ENCODE peak calls at places on chromosomes 7 and 10, in seven cellular contexts. Z, A, I, T, V, X and B are unnamed samples.
A peak's percentile ranks its signal among the peaks of the same experiment; 100 is the strongest.

GRCh38 chr10:104293021-104293420 is 24.0 kb downstream of the GSTO2 start:
- DNase-seq in Z (no peak), A (no peak), I (no peak), T (no peak), V (no peak), X (no peak), B (no peak)

GRCh38 chr10:96919785-96920425 is 87.8 kb downstream of the LCOR start:
- DNase-seq in Z (no peak), A (no peak), I (peak; percentile 23), T (no peak), V (no peak), X (no peak), B (no peak)

GRCh38 chr7:139358541-139359365 is 941 bp upstream of the LUC7L2 start:
- DNase-seq in Z (peak; percentile 40), A (no peak), I (no peak), T (peak; percentile 68), V (no peak), X (no peak), B (peak; percentile 33)

GRCh38 chr7:150781961-150782360 is 18.2 kb downstream of the TMEM176B start:
- DNase-seq in Z (no peak), A (no peak), I (no peak), T (no peak), V (no peak), X (no peak), B (no peak)

GRCh38 chr7:116526897-116527296 is 2.1 kb downstream of the CAV1 start:
- DNase-seq in Z (no peak), A (no peak), I (no peak), T (no peak), V (no peak), X (no peak), B (no peak)

GRCh38 chr10:24440817-24441790 is 232.2 kb downstream of the KIAA1217 start:
- DNase-seq in Z (no peak), A (no peak), I (no peak), T (no peak), V (no peak), X (no peak), B (no peak)

GRCh38 chr10:48251152-48251524 is 23.4 kb downstream of the FRMPD2 start:
- DNase-seq in Z (no peak), A (no peak), I (no peak), T (no peak), V (peak; percentile 37), X (peak; percentile 4), B (no peak)

GRCh38 chr10:127117125-127117524 is 79.3 kb downstream of the INSYN2A start:
- DNase-seq in Z (no peak), A (peak; percentile 35), I (no peak), T (no peak), V (peak; percentile 86), X (peak; percentile 12), B (no peak)

GRCh38 chr7:14960686-14961085 is 58.1 kb upstream of the DGKB start:
- DNase-seq in Z (no peak), A (no peak), I (no peak), T (peak; percentile 4), V (no peak), X (no peak), B (no peak)

GRCh38 chr10:43125274-43125845 is 12.9 kb upstream of the CSGALNACT2 start:
- DNase-seq in Z (no peak), A (no peak), I (no peak), T (no peak), V (peak; percentile 30), X (no peak), B (no peak)

GRCh38 chr10:43124574-43125273 is 13.5 kb upstream of the CSGALNACT2 start:
- DNase-seq in Z (no peak), A (no peak), I (no peak), T (no peak), V (peak; percentile 23), X (no peak), B (no peak)

GRCh38 chr10:43122096-43122495 is 16.1 kb upstream of the CSGALNACT2 start:
- DNase-seq in Z (no peak), A (no peak), I (no peak), T (no peak), V (no peak), X (no peak), B (no peak)

GRCh38 chr10:43124094-43124521 is 14.1 kb upstream of the CSGALNACT2 start:
- DNase-seq in Z (no peak), A (no peak), I (no peak), T (no peak), V (peak; percentile 16), X (no peak), B (no peak)

DNA sequence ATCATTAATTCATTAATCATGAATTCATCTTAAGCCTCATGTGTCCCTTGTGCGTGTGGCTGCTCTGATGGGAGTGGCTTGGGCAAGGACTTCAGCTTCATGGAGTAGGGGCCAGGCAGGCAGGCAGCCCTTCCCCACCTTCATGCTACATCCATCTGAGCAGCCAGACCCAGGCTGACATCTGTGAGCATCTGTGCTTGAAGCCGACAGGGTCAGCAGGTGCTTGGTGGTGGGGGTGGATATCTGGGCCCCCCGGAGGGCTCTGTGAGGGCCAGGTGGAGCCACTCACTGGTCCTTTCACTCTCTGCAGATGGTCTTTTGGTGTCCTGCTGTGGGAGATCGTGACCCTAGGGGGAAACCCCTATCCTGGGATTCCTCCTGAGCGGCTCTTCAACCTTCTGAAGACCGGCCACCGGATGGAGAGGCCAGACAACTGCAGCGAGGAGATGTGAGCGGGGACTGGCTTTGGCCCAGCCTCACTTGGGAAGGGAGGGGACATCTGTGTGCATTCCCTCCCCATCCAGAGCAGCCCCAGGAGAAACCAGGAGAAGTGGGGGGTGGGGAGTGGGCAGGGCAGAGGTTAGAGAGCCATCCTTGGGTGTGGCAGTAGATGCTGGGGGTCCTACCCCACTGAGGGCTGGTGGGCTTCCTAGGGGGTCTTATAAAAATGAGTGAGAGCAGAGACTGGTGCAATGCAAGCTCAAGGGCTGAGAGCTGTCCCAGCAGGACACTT is 14.7 kb upstream of the CSGALNACT2 start:
- DNase-seq in Z (no peak), A (no peak), I (no peak), T (no peak), V (peak; percentile 32), X (no peak), B (no peak)
- TF ChIP-seq SIN3A in Z (no peak), A (no peak), I (no peak), T (no peak), V (no peak), X (no peak), B (no peak)

GRCh38 chr10:71770255-71770654 is 3.1 kb downstream of the VSIR start:
- DNase-seq in Z (no peak), A (no peak), I (no peak), T (no peak), V (no peak), X (no peak), B (no peak)

GRCh38 chr10:71771204-71771603 is 2.1 kb downstream of the VSIR start:
- DNase-seq in Z (no peak), A (no peak), I (no peak), T (no peak), V (no peak), X (no peak), B (no peak)

GRCh38 chr10:71769279-71769823 is 4.0 kb downstream of the VSIR start:
- DNase-seq in Z (no peak), A (no peak), I (peak; percentile 80), T (no peak), V (no peak), X (no peak), B (no peak)

GRCh38 chr10:71771821-71772617 is 1.3 kb downstream of the VSIR start:
- DNase-seq in Z (peak; percentile 79), A (peak; percentile 67), I (no peak), T (no peak), V (no peak), X (no peak), B (no peak)

DNA sequence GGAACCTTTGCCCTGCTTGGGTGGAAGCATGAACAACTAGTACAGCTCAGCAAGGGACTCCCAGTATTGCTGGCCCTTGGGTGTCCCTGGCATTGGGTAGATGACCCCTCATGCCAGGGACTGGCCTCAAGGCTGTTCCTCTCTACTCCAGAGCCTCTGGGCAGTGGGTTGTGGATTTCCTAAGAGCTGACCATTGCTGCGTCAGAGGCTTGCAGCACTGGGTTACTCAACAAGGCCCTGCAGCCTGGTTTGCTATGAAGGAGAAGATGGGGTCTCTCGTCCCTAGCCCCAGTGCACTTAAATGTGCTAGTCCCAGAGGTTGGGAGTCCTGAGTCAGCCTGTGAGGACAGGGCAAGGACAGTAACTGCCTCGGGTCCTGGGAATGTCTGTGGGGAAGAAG is 2.5 kb downstream of the VSIR start:
- DNase-seq in Z (no peak), A (no peak), I (no peak), T (no peak), V (no peak), X (no peak), B (no peak)
- H3K4me3 ChIP-seq in Z (no peak overlapping the region), A (no peak overlapping the region), I (no peak overlapping the region), T (no peak overlapping the region), V (no peak overlapping the region), X (no peak overlapping the region), B (no peak overlapping the region)

GRCh38 chr10:119680668-119681070 is 29.5 kb downstream of the BAG3 start:
- DNase-seq in Z (no peak), A (no peak), I (no peak), T (no peak), V (no peak), X (no peak), B (no peak)

GRCh38 chr10:119677126-119677525 is 25.9 kb downstream of the BAG3 start:
- DNase-seq in Z (no peak), A (no peak), I (no peak), T (no peak), V (no peak), X (no peak), B (no peak)

GRCh38 chr10:119679480-119679829 is 28.3 kb downstream of the BAG3 start:
- DNase-seq in Z (no peak), A (no peak), I (no peak), T (no peak), V (no peak), X (no peak), B (no peak)

GRCh38 chr10:119677904-119678755 is 26.9 kb downstream of the BAG3 start:
- DNase-seq in Z (no peak), A (no peak), I (no peak), T (no peak), V (no peak), X (no peak), B (no peak)

DNA sequence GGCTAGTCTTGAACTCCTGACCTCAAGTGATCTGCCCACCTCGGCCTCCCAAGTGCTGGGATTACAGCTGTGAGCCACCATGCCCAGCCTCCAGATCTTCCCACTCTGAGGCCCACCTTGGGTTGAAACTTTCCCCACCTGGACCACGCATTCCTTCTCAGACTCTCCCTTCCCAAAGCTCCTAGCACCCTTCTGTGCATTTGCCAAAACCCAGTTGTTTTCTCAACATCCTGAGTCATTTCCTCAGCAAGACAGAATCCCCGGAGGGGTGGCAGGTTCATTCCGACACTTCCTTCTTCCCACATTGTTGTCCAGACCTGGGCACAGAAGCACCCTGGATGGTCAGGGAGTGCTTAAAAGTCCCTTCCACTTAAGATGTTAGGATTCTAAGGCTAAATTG is 28.9 kb downstream of the BAG3 start:
- DNase-seq in Z (peak; percentile 33), A (no peak), I (no peak), T (no peak), V (no peak), X (no peak), B (no peak)
- TF ChIP-seq SIN3A in Z (no peak), A (no peak), I (no peak), T (peak; percentile 46), V (no peak), X (no peak), B (peak; percentile 21)

DNA sequence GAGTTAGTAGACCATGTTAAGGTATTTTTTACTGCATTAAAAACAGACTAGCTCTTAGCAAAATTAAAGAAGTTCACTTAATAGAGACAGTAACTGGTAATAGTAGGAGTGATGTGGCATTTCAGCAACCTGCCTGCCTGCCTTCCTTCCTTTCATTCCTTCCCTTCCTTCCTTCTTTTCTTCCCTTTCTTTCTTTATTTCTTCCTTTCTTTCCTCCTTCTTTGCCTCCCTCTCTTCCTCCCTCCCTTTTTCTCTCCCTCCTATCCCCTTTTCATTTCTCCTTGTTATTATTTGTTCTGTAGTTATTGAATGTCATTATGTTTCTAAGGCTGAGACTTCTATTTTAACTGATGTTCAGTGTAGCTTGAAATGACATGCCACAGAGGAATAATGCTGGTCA is 146.5 kb upstream of the WNT16 start:
- DNase-seq in Z (no peak), A (no peak), I (no peak), T (no peak), V (no peak), X (no peak), B (no peak)
- H3K4me3 ChIP-seq in Z (no peak overlapping the region), A (no peak overlapping the region), I (no peak overlapping the region), T (no peak overlapping the region), V (no peak overlapping the region), X (no peak overlapping the region), B (no peak overlapping the region)